ENCODE peak calls at places on chromosomes 2 and 18, in six cellular contexts. V is A549, F is mesendoderm, Q is IMR-90, B is neuronal stem cell, H is GM23248. P is an unnamed sample.

GRCh38 chr18:75183973-75184372 is 25.0 kb downstream of the PTGR3 start:
- DNase-seq in B (no peak), Q (no peak), F (no peak), V (no peak), H (no peak), P (no peak)

GRCh38 chr2:238963164-238963969 is 115.5 kb downstream of the TWIST2 start:
- DNase-seq in F (no peak), H (no peak), Q (peak; percentile 54), B (no peak), V (no peak), P (peak; percentile 20)

GRCh38 chr2:224027070-224027469 is 12.0 kb downstream of the SERPINE2 start:
- DNase-seq in H (no peak), Q (no peak), F (peak; percentile 96), V (no peak), B (peak; percentile 15), P (no peak)

GRCh38 chr18:34738173-34738894 is 28.2 kb downstream of the DTNA start:
- DNase-seq in V (no peak), B (peak; percentile 20), Q (no peak), H (peak; percentile 16), F (peak; percentile 73), P (peak; percentile 37)

GRCh38 chr18:78069784-78070664 is 820.4 kb downstream of the GALR1 start:
- DNase-seq in Q (no peak), F (no peak), V (no peak), H (no peak), B (no peak), P (no peak)

GRCh38 chr18:12044591-12044990 is 49.1 kb upstream of the ANKRD62 start:
- DNase-seq in B (no peak), H (no peak), Q (no peak), V (no peak), F (no peak), P (peak; percentile 54)

GRCh38 chr2:144015036-144015435 is 504.9 kb downstream of the ZEB2 start:
- DNase-seq in H (peak; percentile 20), F (no peak), Q (peak; percentile 31), V (no peak), B (no peak), P (no peak)

GRCh38 chr2:99881901-99882591 is 260.3 kb downstream of the AFF3 start:
- DNase-seq in Q (peak; percentile 95), V (no peak), F (peak; percentile 66), B (no peak), H (peak; percentile 13), P (peak; percentile 91)

GRCh38 chr18:26685438-26686173 is 137.3 kb upstream of the KCTD1 start:
- DNase-seq in Q (no peak), B (peak; percentile 48), V (no peak), H (no peak), F (peak; percentile 57), P (no peak)

GRCh38 chr2:182366625-182367024 is 60.2 kb downstream of the PDE1A start:
- DNase-seq in F (no peak), Q (peak; percentile 75), V (no peak), B (no peak), H (peak; percentile 88), P (peak; percentile 100)

GRCh38 chr18:69064063-69064462 is 266.2 kb downstream of the CCDC102B start:
- DNase-seq in B (no peak), H (no peak), V (no peak), F (no peak), Q (no peak), P (no peak)

GRCh38 chr18:22088976-22089375 is 80.4 kb upstream of the GATA6 start:
- DNase-seq in B (no peak), Q (no peak), H (no peak), V (no peak), F (no peak), P (no peak)

GRCh38 chr2:47007221-47007825 is 91.7 kb upstream of the MCFD2 start:
- DNase-seq in V (no peak), F (no peak), Q (no peak), H (no peak), B (no peak), P (no peak)

GRCh38 chr2:50922506-50922905 is 109.4 kb downstream of the NRXN1 start:
- DNase-seq in V (no peak), F (no peak), H (no peak), Q (no peak), B (no peak), P (no peak)

GRCh38 chr2:118496467-118496866 is 351.0 kb downstream of the EN1 start:
- DNase-seq in F (no peak), Q (no peak), B (no peak), H (no peak), V (no peak), P (no peak)

GRCh38 chr18:34297287-34297686 is 72.6 kb upstream of the NOL4 start:
- DNase-seq in F (peak; percentile 4), Q (no peak), H (no peak), V (no peak), B (no peak), P (no peak)

GRCh38 chr2:176126929-176127768 is 2.4 kb upstream of the HOXD8 start:
- DNase-seq in F (no peak), Q (peak; percentile 58), H (peak; percentile 80), B (peak; percentile 76), V (no peak), P (peak; percentile 48)
- H3K4me2 ChIP-seq in F (no peak overlapping the region), Q (no peak overlapping the region), H (peak overlapping the region; percentile 97), B (no peak overlapping the region), V (peak overlapping the region; percentile 72), P (no peak overlapping the region)

DNA sequence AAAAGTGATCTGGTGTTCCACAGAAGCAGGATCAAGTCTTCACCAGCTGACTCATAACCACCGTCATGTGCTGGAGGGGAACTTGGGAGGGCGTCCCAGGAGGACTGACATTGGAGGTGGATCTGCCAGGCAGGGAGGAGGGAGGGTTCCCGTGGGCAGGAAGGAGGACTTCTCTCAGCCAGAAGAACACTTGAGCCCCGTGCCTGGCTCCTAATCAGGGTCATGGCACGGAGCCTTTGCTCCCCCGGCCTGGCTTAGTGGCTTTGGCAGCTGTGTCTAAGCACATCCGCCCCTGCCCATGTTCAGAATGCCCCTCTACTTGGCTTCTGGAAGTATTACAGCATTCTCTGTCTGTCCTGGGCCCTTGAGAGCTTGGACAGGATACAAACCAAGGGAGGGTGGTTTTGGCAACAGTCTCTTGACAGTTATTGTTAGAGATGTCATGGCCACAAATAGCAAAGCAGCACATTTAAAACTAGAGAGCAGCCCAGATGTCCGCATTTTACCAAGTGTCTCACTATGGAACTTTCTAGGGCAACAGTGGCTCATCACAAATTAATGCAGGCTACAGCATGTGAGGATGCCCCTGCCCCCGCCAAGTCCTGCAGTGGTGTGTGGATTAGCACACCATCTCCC is 11.5 kb downstream of the PPP1R7 start:
- DNase-seq in B (no peak), V (no peak), Q (peak; percentile 87), F (no peak), H (peak; percentile 93), P (peak; percentile 33)
- H3K4me2 ChIP-seq in B (no peak overlapping the region), V (no peak overlapping the region), Q (peak overlapping the region; percentile 0), F (no peak overlapping the region), H (peak overlapping the region; percentile 46), P (no peak overlapping the region)

GRCh38 chr18:51212606-51213005 is 15.1 kb upstream of the MEX3C start:
- DNase-seq in V (no peak), Q (no peak), H (no peak), F (no peak), B (no peak), P (no peak)

DNA sequence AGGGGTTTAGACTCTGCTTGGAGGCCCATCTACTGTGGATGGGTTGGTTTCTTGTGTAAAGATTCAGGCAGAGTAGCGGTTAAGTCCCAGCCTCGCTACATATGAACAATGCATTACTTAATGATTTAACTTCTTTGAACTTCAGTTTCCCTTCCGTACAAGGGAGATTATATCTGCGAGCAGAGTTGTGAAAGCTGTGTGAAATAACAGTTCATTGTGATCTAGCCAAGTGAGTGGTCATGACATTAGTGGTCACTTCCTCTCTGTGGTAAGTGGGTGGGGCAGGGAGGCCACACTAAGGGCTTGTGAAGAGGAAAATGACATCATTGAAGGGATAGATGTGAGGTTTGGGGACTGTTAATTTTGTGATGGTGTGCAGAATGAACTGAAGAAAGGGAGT is 14.1 kb upstream of the MEX3C start:
- DNase-seq in H (peak; percentile 90), Q (peak; percentile 59), F (no peak), V (no peak), B (no peak), P (peak; percentile 66)
- H3K4me2 ChIP-seq in H (peak overlapping the region; percentile 3), Q (no peak overlapping the region), F (no peak overlapping the region), V (no peak overlapping the region), B (no peak overlapping the region), P (no peak overlapping the region)

GRCh38 chr2:235739704-235740415 is 246.0 kb downstream of the AGAP1 start:
- DNase-seq in B (no peak), V (no peak), H (no peak), F (no peak), Q (no peak), P (no peak)
- H3K4me2 ChIP-seq in B (no peak overlapping the region), V (no peak overlapping the region), H (no peak overlapping the region), F (no peak overlapping the region), Q (no peak overlapping the region), P (no peak overlapping the region)

DNA sequence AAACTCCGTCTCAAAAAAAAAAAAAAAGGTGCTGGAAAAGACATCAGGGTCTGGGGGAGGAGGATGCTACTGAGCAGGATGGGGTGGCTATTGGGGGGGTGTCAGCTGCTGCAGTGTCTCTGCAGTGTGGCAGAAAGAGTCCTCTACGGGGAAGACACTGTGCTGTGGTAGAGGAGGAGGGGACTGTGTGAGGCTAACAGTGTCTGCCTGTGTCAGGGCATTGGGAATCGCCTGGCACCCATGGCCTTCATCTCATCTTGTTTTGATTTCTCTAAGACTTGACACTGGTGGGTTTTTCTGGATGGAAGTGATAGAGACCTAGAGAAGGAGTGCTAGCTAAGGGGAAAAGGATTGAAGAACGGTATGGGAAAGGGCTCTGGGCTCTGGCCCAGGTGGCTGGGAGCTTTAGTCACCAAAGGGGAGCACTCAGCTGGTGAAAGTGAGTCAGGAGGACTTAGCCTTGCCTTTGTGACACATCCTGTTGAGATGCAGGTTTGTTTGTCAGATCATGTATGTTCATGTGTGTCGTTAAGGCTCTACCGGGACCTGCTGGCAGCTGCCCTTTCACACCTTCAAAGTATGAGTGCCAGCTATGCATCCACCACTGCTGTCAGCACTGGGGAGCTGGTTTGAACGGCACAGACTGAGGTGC is 58.0 kb downstream of the FARP2 start:
- DNase-seq in V (no peak), B (no peak), H (peak; percentile 34), F (no peak), Q (peak; percentile 76), P (no peak)
- H3K4me2 ChIP-seq in V (no peak overlapping the region), B (no peak overlapping the region), H (no peak overlapping the region), F (no peak overlapping the region), Q (no peak overlapping the region), P (no peak overlapping the region)

GRCh38 chr2:160220545-160221009 is 20.5 kb upstream of the ITGB6 start:
- DNase-seq in H (no peak), B (no peak), F (peak; percentile 51), Q (no peak), V (no peak), P (no peak)
- H3K4me2 ChIP-seq in H (no peak overlapping the region), B (no peak overlapping the region), F (no peak overlapping the region), Q (no peak overlapping the region), V (peak overlapping the region; percentile 73), P (no peak overlapping the region)

P was measured in mesenchymal stem cell.